ENCODE peak calls at places on chromosomes 2 and 18, in seven cellular contexts. One of them, this sample, is unnamed.

GRCh38 chr2:75022516-75022915 is 64.1 kb downstream of the POLE4 start:
- DNase-seq in fibroblast of mammary gland: peak
- DNase-seq in fibroblast of pulmonary artery: peak
- DNase-seq in fibroblast of lung: peak
- DNase-seq in mammary epithelial cell: no peak
- DNase-seq in astrocyte: peak
- DNase-seq in brain microvascular endothelial cell: no peak
- DNase-seq in this sample: no peak

GRCh38 chr18:1965541-1965940 is 605.8 kb downstream of the METTL4 start:
- DNase-seq in fibroblast of mammary gland: no peak
- DNase-seq in fibroblast of pulmonary artery: no peak
- DNase-seq in fibroblast of lung: no peak
- DNase-seq in mammary epithelial cell: no peak
- DNase-seq in astrocyte: no peak
- DNase-seq in brain microvascular endothelial cell: no peak
- DNase-seq in this sample: no peak

GRCh38 chr2:121049141-121049540 is 235.9 kb downstream of the TFCP2L1 start:
- DNase-seq in fibroblast of mammary gland: no peak
- DNase-seq in fibroblast of pulmonary artery: no peak
- DNase-seq in fibroblast of lung: no peak
- DNase-seq in mammary epithelial cell: no peak
- DNase-seq in astrocyte: no peak
- DNase-seq in brain microvascular endothelial cell: no peak
- DNase-seq in this sample: no peak

GRCh38 chr2:20595439-20596192 is 55.3 kb downstream of the HS1BP3 start:
- DNase-seq in fibroblast of mammary gland: peak
- DNase-seq in fibroblast of pulmonary artery: peak
- DNase-seq in fibroblast of lung: peak
- DNase-seq in mammary epithelial cell: peak
- DNase-seq in astrocyte: peak
- DNase-seq in brain microvascular endothelial cell: peak
- DNase-seq in this sample: no peak

GRCh38 chr18:6660334-6660733 is 69.2 kb upstream of the ARHGAP28 start:
- DNase-seq in fibroblast of mammary gland: peak
- DNase-seq in fibroblast of pulmonary artery: no peak
- DNase-seq in fibroblast of lung: peak
- DNase-seq in mammary epithelial cell: no peak
- DNase-seq in astrocyte: no peak
- DNase-seq in brain microvascular endothelial cell: no peak
- DNase-seq in this sample: no peak

GRCh38 chr18:43396266-43396665 is 119.0 kb upstream of the SYT4 start:
- DNase-seq in fibroblast of mammary gland: peak
- DNase-seq in fibroblast of pulmonary artery: peak
- DNase-seq in fibroblast of lung: peak
- DNase-seq in mammary epithelial cell: no peak
- DNase-seq in astrocyte: no peak
- DNase-seq in brain microvascular endothelial cell: peak
- DNase-seq in this sample: peak

GRCh38 chr18:26547302-26548143 is 830 bp downstream of the KCTD1 start:
- DNase-seq in fibroblast of mammary gland: peak
- DNase-seq in fibroblast of pulmonary artery: peak
- DNase-seq in fibroblast of lung: peak
- DNase-seq in mammary epithelial cell: peak
- DNase-seq in astrocyte: peak
- DNase-seq in brain microvascular endothelial cell: peak
- DNase-seq in this sample: peak

GRCh38 chr2:71882949-71883472 is 264.7 kb downstream of the CYP26B1 start:
- DNase-seq in fibroblast of mammary gland: peak
- DNase-seq in fibroblast of pulmonary artery: peak
- DNase-seq in fibroblast of lung: peak
- DNase-seq in mammary epithelial cell: peak
- DNase-seq in astrocyte: peak
- DNase-seq in brain microvascular endothelial cell: peak
- DNase-seq in this sample: peak

GRCh38 chr2:51505533-51505932 is 473.6 kb upstream of the NRXN1 start:
- DNase-seq in fibroblast of mammary gland: no peak
- DNase-seq in fibroblast of pulmonary artery: no peak
- DNase-seq in fibroblast of lung: no peak
- DNase-seq in mammary epithelial cell: no peak
- DNase-seq in astrocyte: no peak
- DNase-seq in brain microvascular endothelial cell: no peak
- DNase-seq in this sample: no peak

GRCh38 chr18:37525302-37525585 is 40.4 kb downstream of the CELF4 start:
- DNase-seq in fibroblast of mammary gland: no peak
- DNase-seq in fibroblast of pulmonary artery: no peak
- DNase-seq in fibroblast of lung: no peak
- DNase-seq in mammary epithelial cell: no peak
- DNase-seq in astrocyte: no peak
- DNase-seq in brain microvascular endothelial cell: no peak
- DNase-seq in this sample: no peak

GRCh38 chr2:152678808-152679207 is 38.5 kb downstream of the PRPF40A start:
- DNase-seq in fibroblast of mammary gland: no peak
- DNase-seq in fibroblast of pulmonary artery: no peak
- DNase-seq in fibroblast of lung: no peak
- DNase-seq in mammary epithelial cell: no peak
- DNase-seq in astrocyte: no peak
- DNase-seq in brain microvascular endothelial cell: no peak
- DNase-seq in this sample: no peak

GRCh38 chr18:52046842-52047241 is 293.2 kb upstream of the DCC start:
- DNase-seq in fibroblast of mammary gland: no peak
- DNase-seq in fibroblast of pulmonary artery: no peak
- DNase-seq in fibroblast of lung: no peak
- DNase-seq in mammary epithelial cell: no peak
- DNase-seq in astrocyte: no peak
- DNase-seq in brain microvascular endothelial cell: no peak
- DNase-seq in this sample: no peak

GRCh38 chr2:127414855-127415592 is 3.2 kb upstream of the PROC start:
- DNase-seq in fibroblast of mammary gland: no peak
- DNase-seq in fibroblast of pulmonary artery: no peak
- DNase-seq in fibroblast of lung: no peak
- DNase-seq in mammary epithelial cell: no peak
- DNase-seq in astrocyte: no peak
- DNase-seq in brain microvascular endothelial cell: no peak
- DNase-seq in this sample: no peak

GRCh38 chr2:127413782-127414743 is 4.2 kb upstream of the PROC start:
- DNase-seq in fibroblast of mammary gland: peak
- DNase-seq in fibroblast of pulmonary artery: peak
- DNase-seq in fibroblast of lung: peak
- DNase-seq in mammary epithelial cell: peak
- DNase-seq in astrocyte: peak
- DNase-seq in brain microvascular endothelial cell: no peak
- DNase-seq in this sample: peak

GRCh38 chr2:127417406-127417805 is 821 bp upstream of the PROC start:
- DNase-seq in fibroblast of mammary gland: no peak
- DNase-seq in fibroblast of pulmonary artery: no peak
- DNase-seq in fibroblast of lung: no peak
- DNase-seq in mammary epithelial cell: no peak
- DNase-seq in astrocyte: no peak
- DNase-seq in brain microvascular endothelial cell: no peak
- DNase-seq in this sample: no peak

GRCh38 chr2:127416486-127417001 is 1.7 kb upstream of the PROC start:
- DNase-seq in fibroblast of mammary gland: no peak
- DNase-seq in fibroblast of pulmonary artery: no peak
- DNase-seq in fibroblast of lung: no peak
- DNase-seq in mammary epithelial cell: peak
- DNase-seq in astrocyte: no peak
- DNase-seq in brain microvascular endothelial cell: no peak
- DNase-seq in this sample: no peak

DNA sequence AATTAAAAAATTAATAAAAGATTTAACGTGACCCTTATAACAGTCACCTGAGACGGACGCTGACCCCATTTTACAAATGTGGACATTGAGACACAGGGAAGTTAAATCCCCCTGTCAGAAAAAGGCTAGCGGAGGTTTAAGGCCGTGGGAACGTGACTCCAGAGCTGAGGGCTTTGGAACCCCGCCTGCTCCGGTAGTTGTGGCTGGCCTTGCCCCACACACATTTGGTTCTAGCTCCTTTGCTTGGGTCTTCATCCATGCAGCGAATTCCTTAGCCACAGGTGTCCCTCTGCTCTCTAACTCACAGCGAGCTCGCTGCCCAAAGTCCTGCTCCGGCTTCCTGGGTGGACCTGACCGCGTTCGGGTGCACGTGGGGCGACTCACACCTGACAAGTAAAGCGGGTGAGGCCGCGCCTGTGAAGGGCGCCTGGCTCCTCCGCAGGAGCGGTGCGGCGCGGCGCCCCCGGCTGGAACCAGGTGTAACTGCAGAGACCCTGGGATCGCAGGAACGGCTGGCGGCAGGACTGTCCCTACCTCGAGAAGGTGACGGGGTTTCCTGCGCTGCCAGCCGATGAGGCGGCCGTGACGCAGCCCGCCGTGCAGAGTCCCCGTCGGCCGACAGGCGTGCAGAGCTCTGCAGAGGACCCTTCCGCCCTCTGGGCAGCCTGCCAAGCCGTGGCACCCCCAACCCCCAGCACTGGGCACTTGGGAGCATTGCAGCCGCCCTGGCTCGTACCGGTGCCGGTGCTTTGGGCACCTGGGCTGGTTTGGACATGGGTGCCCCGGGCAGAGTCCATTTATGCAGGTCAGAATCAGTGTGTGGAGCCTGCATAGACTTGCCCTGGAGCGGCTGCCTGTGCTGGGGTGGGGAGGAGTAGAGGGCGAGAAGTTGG is 2.4 kb upstream of the PROC start:
- DNase-seq in fibroblast of mammary gland: no peak
- DNase-seq in fibroblast of pulmonary artery: no peak
- DNase-seq in fibroblast of lung: no peak
- DNase-seq in mammary epithelial cell: peak
- DNase-seq in astrocyte: no peak
- DNase-seq in brain microvascular endothelial cell: no peak
- DNase-seq in this sample: no peak
- H3K4me3 ChIP-seq in fibroblast of mammary gland: no peak
- H3K4me3 ChIP-seq in fibroblast of pulmonary artery: peak
- H3K4me3 ChIP-seq in fibroblast of lung: no peak
- H3K4me3 ChIP-seq in mammary epithelial cell: peak
- H3K4me3 ChIP-seq in astrocyte: no peak
- H3K4me3 ChIP-seq in brain microvascular endothelial cell: peak
- H3K4me3 ChIP-seq in this sample: no peak

GRCh38 chr2:70248810-70249438 is 496 bp upstream of the TIA1 start:
- DNase-seq in fibroblast of mammary gland: no peak
- DNase-seq in fibroblast of pulmonary artery: peak
- DNase-seq in fibroblast of lung: no peak
- DNase-seq in mammary epithelial cell: no peak
- DNase-seq in astrocyte: no peak
- DNase-seq in brain microvascular endothelial cell: peak
- DNase-seq in this sample: no peak
- TF ChIP-seq CTCF in fibroblast of mammary gland: no peak
- TF ChIP-seq CTCF in fibroblast of pulmonary artery: no peak
- TF ChIP-seq CTCF in fibroblast of lung: no peak
- TF ChIP-seq CTCF in mammary epithelial cell: no peak
- TF ChIP-seq CTCF in astrocyte: no peak
- TF ChIP-seq CTCF in brain microvascular endothelial cell: no peak
- TF ChIP-seq CTCF in this sample: no peak

DNA sequence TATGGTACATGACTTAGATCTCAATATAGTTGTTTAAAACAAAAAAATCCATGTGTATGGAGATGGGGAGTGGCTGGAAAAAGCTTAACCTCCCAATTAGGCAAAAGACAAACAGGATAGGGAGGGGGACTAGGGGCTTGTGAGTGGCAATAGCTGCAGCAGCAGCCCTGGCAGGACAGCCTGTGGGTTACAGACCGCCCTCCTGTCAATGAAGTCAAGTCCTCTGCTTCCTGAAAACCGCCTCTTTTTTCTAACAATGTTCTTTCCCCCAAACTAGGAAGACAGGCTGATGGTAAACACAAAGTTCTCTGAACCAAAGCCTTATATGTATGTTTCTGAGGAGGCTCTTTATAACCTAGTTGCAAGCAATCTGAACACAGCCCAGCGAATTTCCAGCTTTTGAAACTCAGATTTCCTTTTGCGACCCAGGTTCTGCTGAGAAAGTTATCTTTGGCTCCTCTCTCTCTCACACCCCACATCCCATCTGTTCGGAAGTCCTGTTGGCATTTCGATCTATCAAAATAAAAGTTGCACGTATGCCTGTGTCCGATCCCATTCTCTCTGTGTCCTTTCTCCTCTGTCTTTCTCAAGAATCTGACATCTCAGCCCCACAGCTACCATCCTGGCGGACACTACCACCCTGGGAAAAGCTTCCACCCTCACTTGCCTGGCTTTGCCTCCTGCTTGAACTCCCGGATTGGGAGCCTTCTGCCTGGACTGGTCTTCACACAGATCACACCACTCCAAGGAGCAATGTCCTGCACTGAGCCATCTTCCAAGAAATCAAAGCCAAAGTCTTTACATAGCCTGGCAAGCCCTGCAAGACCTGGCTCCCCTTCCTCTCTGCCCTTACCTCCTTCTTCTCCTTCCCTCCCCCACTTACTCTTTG is 10.1 kb downstream of the ATP8B1 start:
- DNase-seq in fibroblast of mammary gland: no peak
- DNase-seq in fibroblast of pulmonary artery: peak
- DNase-seq in fibroblast of lung: peak
- DNase-seq in mammary epithelial cell: no peak
- DNase-seq in astrocyte: no peak
- DNase-seq in brain microvascular endothelial cell: no peak
- DNase-seq in this sample: no peak
- H3K4me3 ChIP-seq in fibroblast of mammary gland: no peak
- H3K4me3 ChIP-seq in fibroblast of pulmonary artery: peak
- H3K4me3 ChIP-seq in fibroblast of lung: peak
- H3K4me3 ChIP-seq in mammary epithelial cell: no peak
- H3K4me3 ChIP-seq in astrocyte: no peak
- H3K4me3 ChIP-seq in brain microvascular endothelial cell: no peak
- H3K4me3 ChIP-seq in this sample: no peak

DNA sequence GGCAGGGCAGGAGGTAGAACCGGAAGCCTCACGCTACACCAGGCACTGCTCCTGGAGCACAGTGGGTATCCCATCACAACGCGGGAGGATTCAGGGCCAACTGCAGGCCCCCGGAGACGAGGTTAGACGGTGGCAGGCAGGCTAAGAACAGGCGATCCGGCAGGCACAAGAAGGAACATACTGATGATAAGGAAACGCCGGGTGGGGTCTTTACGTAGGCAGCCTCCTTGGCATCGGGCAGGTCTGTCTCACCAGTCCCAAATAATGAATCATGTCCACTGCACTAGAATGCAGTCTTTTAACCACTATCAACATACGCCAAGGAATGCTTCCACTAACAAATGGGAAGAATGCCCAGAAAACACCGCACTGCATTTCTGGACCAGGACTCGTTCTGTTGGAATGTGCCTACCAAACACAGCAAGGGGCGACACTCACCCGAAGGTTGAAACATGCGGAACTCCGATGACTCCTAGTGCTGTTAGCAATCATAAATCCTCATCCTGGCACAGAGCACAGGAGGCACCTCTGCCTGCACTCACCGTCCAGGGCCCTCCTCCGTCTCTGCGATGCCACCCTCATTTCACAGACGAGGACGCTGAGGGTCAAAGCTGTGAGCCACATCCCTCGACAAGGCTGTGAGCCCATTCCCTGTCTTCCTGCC is 35.2 kb downstream of the ZNF516 start:
- DNase-seq in fibroblast of mammary gland: peak
- DNase-seq in fibroblast of pulmonary artery: peak
- DNase-seq in fibroblast of lung: peak
- DNase-seq in mammary epithelial cell: peak
- DNase-seq in astrocyte: peak
- DNase-seq in brain microvascular endothelial cell: peak
- DNase-seq in this sample: peak
- TF ChIP-seq CTCF in fibroblast of mammary gland: peak
- TF ChIP-seq CTCF in fibroblast of pulmonary artery: peak
- TF ChIP-seq CTCF in fibroblast of lung: no peak
- TF ChIP-seq CTCF in mammary epithelial cell: no peak
- TF ChIP-seq CTCF in astrocyte: no peak
- TF ChIP-seq CTCF in brain microvascular endothelial cell: no peak
- TF ChIP-seq CTCF in this sample: no peak